ENCODE peak calls at places on chromosomes 4 and X, in seven cellular contexts. G is AG09309, D is cardiac fibroblast, L is upper lobe of right lung, X is coronary artery, Z is stomach, F is lower lobe of right lung. M is an unnamed sample.

GRCh38 chr4:24266951-24267577 is 317.3 kb downstream of the DHX15 start:
- DNase-seq in D (peak; percentile 43), L (no peak), G (no peak), F (no peak), Z (no peak), X (no peak), M (no peak)

GRCh38 chr4:31803511-31804195 is 1083.5 kb downstream of the PCDH7 start:
- DNase-seq in D (no peak), X (no peak), G (no peak), Z (no peak), F (no peak), L (no peak), M (no peak)

GRCh38 chr4:1309261-1310010 is 19.7 kb downstream of the MAEA start:
- DNase-seq in D (peak; percentile 90), F (peak; percentile 91), L (peak; percentile 94), G (peak; percentile 65), X (peak; percentile 95), Z (peak; percentile 68), M (peak; percentile 65)

GRCh38 chr4:175536852-175537453 is 275.1 kb downstream of the GPM6A start:
- DNase-seq in L (no peak), D (peak; percentile 86), X (no peak), F (no peak), Z (no peak), G (peak; percentile 46), M (no peak)

GRCh38 chr4:31169851-31170250 is 449.7 kb downstream of the PCDH7 start:
- DNase-seq in G (no peak), F (no peak), X (no peak), Z (no peak), L (no peak), D (no peak), M (no peak)

GRCh38 chr4:18512718-18513117 is 491.2 kb upstream of the LCORL start:
- DNase-seq in X (no peak), F (no peak), Z (no peak), D (no peak), L (no peak), G (no peak), M (no peak)

GRCh38 chrX:24020280-24020876 is 6.6 kb downstream of the KLHL15 start:
- DNase-seq in G (no peak), Z (no peak), X (no peak), F (no peak), L (no peak), D (no peak), M (no peak)

GRCh38 chrX:154010330-154011087 is 9.2 kb downstream of the IRAK1 start:
- DNase-seq in L (peak; percentile 66), D (peak; percentile 64), X (no peak), F (peak; percentile 56), G (no peak), Z (no peak), M (peak; percentile 87)

GRCh38 chr4:72194453-72194852 is 162.7 kb downstream of the NPFFR2 start:
- DNase-seq in L (no peak), Z (no peak), F (no peak), D (no peak), X (no peak), G (no peak), M (no peak)

GRCh38 chr4:151675366-151676060 is 85.3 kb downstream of the GATB start:
- DNase-seq in D (peak; percentile 49), G (no peak), L (no peak), X (no peak), F (no peak), Z (no peak), M (no peak)

GRCh38 chr4:177393236-177393635 is 49.0 kb downstream of the AGA start:
- DNase-seq in L (no peak), Z (no peak), D (no peak), G (no peak), X (no peak), F (no peak), M (no peak)

GRCh38 chrX:63330681-63331080 is 20.5 kb downstream of the SPIN4 start:
- DNase-seq in L (peak; percentile 69), X (no peak), Z (no peak), G (no peak), F (peak; percentile 55), D (peak; percentile 36), M (peak; percentile 68)

GRCh38 chr4:150078041-150078995 is at the start of gene DCLK2:
- DNase-seq in X (peak; percentile 89), F (peak; percentile 76), Z (peak; percentile 55), L (peak; percentile 85), G (peak; percentile 62), D (peak; percentile 74), M (no peak)

GRCh38 chr4:87309625-87310024 is 13.1 kb downstream of the HSD17B13 start:
- DNase-seq in L (no peak), G (peak; percentile 24), D (peak; percentile 91), Z (no peak), X (no peak), F (no peak), M (no peak)

GRCh38 chrX:92224406-92224805 is 445.2 kb downstream of the PCDH11X start:
- DNase-seq in L (no peak), F (no peak), Z (no peak), X (no peak), D (no peak), G (no peak), M (no peak)

GRCh38 chr4:67198757-67199156 is 346.5 kb downstream of the CENPC start:
- DNase-seq in X (no peak), G (no peak), D (peak; percentile 63), L (no peak), F (no peak), Z (no peak), M (no peak)

GRCh38 chr4:108743021-108743420 is 19.8 kb downstream of the ETNPPL start:
- DNase-seq in L (no peak), G (no peak), Z (no peak), F (no peak), X (no peak), D (no peak), M (no peak)

GRCh38 chrX:66064261-66064660 is 24.4 kb upstream of the VSIG4 start:
- DNase-seq in F (no peak), D (no peak), G (no peak), X (no peak), Z (no peak), L (no peak), M (no peak)

GRCh38 chrX:38861489-38861888 is 60.2 kb downstream of the MID1IP1 start:
- DNase-seq in F (no peak), G (peak; percentile 13), D (no peak), Z (no peak), X (no peak), L (no peak), M (no peak)

GRCh38 chr4:101346562-101347266 is 612 bp downstream of the PPP3CA start:
- DNase-seq in L (peak; percentile 85), X (peak; percentile 83), G (no peak), D (peak; percentile 74), Z (peak; percentile 59), F (peak; percentile 77), M (peak; percentile 55)

DNA sequence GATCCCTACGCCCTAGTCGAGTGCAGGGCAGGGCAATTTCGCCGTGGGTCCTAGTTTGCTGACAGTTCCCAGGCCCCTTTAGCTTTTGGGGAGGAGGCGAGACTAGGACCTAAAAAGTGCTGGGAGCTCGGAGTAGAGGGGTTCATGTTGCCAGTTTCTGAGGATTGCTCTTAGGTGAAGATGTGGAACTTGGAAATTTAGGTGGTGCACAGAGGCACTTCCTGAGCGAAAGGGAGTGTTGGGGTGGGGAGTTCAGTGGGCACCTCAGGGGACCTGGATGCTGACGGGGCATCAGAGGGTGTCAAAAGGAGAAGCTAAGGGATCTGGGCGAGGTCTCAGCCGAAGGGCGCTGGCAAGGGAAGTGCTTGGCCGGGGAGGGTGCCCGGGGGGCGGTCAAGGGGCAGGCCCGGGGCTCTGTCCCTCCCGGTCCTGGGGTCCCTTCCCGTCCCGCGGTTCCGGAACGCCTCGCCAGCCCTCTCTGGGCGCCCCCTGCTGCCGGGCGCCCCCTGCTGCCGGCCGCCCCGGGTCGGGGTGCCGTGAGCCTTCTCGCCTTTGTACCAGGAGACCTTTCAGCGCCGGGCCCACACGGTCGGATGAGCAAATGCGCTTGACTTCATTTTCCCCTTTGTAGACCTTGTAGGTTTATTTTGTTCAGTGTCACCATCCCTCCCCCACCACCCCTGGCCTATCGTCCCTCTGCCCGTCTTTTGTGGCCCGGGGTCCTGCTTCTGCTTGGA is 3.0 kb upstream of the PHOX2B start:
- DNase-seq in Z (no peak), L (no peak), F (no peak), X (no peak), D (no peak), G (no peak), M (no peak)
- TF ChIP-seq CTCF in Z (no peak), L (peak; percentile 10), F (no peak), X (no peak), D (no peak), G (no peak), M (no peak)

GRCh38 chrX:134419784-134420183 is 40.2 kb upstream of the HPRT1 start:
- DNase-seq in X (no peak), F (no peak), Z (no peak), G (no peak), L (no peak), D (no peak), M (no peak)

GRCh38 chrX:134426285-134426684 is 33.7 kb upstream of the HPRT1 start:
- DNase-seq in G (no peak), X (no peak), D (no peak), L (no peak), F (no peak), Z (no peak), M (no peak)

GRCh38 chrX:134418317-134419113 is 41.5 kb upstream of the HPRT1 start:
- DNase-seq in F (no peak), L (no peak), D (peak; percentile 25), X (no peak), Z (no peak), G (no peak), M (no peak)

DNA sequence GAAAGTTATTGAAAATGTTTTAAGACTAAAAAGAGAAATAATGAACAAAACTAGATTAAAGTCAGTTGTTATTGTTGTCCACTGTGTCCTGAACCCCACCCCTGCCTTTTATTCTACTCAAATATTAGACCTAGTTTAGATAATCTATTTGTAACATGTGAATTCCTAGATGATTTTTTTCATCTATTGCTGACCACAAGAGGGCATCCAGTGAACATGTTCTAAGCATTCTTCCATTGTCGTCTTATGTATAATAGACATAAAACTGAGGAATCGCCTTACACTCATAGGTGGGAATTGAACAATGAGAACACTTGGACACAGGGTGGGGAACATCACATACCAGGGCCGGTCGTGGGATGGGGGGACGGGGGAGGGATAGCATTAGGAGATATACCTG is 36.4 kb upstream of the HPRT1 start:
- DNase-seq in L (no peak), F (no peak), Z (no peak), G (peak; percentile 3), D (peak; percentile 48), X (no peak), M (no peak)
- TF ChIP-seq CTCF in L (no peak), F (no peak), Z (no peak), G (peak; percentile 44), D (peak; percentile 16), X (no peak), M (no peak)

DNA sequence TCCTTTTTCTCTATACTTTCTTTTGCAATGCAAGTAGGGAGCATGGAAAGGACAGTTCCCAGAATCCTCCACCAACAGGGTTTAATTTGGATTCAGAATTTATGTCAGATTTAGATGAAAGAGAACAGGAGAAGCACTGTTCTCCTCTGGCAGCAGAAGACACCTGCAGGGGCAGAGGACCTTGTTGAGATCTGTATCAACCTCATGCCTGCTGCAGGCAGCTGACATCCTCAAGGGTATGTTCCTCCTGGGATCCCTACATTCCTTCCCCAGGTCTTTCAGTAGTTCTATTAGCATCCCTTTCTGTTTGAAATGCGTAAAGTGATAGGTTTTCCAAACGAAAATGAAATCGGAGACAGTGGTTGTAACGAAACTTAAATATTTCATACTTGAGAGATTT is 10.6 kb upstream of the GUCY1A1 start:
- DNase-seq in L (no peak), X (no peak), Z (no peak), F (no peak), D (no peak), G (no peak), M (no peak)
- TF ChIP-seq CTCF in L (no peak), X (no peak), Z (no peak), F (no peak), D (no peak), G (no peak), M (no peak)

GRCh38 chr4:69377562-69377961 is 97.3 kb downstream of the UGT2B28 start:
- DNase-seq in F (no peak), X (no peak), D (no peak), G (no peak), L (no peak), Z (no peak), M (no peak)
- TF ChIP-seq CTCF in F (no peak), X (no peak), D (no peak), G (no peak), L (no peak), Z (no peak), M (no peak)